ENCODE peak calls at places on chromosomes 12 and 14, in nine cellular contexts. B is stimulated activated CD4-positive, alpha-beta T cell treated with anti-CD3 and anti-CD28 coated beads, Interleukin-2, amount 100 ng/mL, for 48 hours; Y is activated T-cell treated with anti-CD3 and anti-CD28 coated beads for 1 hour; G is NCI-H1436; Z is NCI-H1092; P is HepG2; O is stimulated activated CD8-positive, alpha-beta memory T cell treated with anti-CD3 and anti-CD28 coated beads, Interleukin-2, amount 100 ng/mL, for 1 hour; X is activated naive CD8-positive, alpha-beta T cell treated with anti-CD3 and anti-CD28 coated beads for 36 hours; R is HCT116. Q is an unnamed sample.
A peak's percentile ranks its signal among the peaks of the same experiment; 100 is the strongest.

GRCh38 chr14:61812347-61813100 is 50.3 kb downstream of the SNAPC1 start:
- DNase-seq in B (no peak), Y (no peak), G (peak; percentile 7), Z (no peak), P (no peak), O (no peak), X (peak; percentile 23), R (no peak), Q (no peak)

GRCh38 chr12:95322335-95322734 is 104.7 kb downstream of the VEZT start:
- DNase-seq in B (no peak), Y (no peak), G (no peak), Z (no peak), P (no peak), O (no peak), X (no peak), R (no peak), Q (no peak)

GRCh38 chr14:71716371-71716770 is 215.9 kb upstream of the RGS6 start:
- DNase-seq in B (no peak), Y (no peak), G (no peak), Z (no peak), P (no peak), O (no peak), X (no peak), R (no peak), Q (no peak)

GRCh38 chr12:48901278-48901677 is 24.0 kb downstream of the FKBP11 start:
- DNase-seq in B (no peak), Y (no peak), G (no peak), Z (no peak), P (no peak), O (no peak), X (no peak), R (no peak), Q (peak; percentile 64)

GRCh38 chr12:73531752-73532151 is 1005.9 kb upstream of the ATXN7L3B start:
- DNase-seq in B (no peak), Y (no peak), G (no peak), Z (no peak), P (no peak), O (no peak), X (no peak), R (no peak), Q (no peak)

GRCh38 chr14:51780741-51781140 is 79.7 kb upstream of the GNG2 start:
- DNase-seq in B (no peak), Y (no peak), G (no peak), Z (no peak), P (no peak), O (no peak), X (no peak), R (no peak), Q (no peak)

GRCh38 chr12:58087428-58088117 is 146.2 kb downstream of the ATP23 start:
- DNase-seq in B (no peak), Y (no peak), G (no peak), Z (no peak), P (no peak), O (no peak), X (no peak), R (no peak), Q (no peak)

GRCh38 chr12:108724054-108724889 is 7.0 kb downstream of the CORO1C start:
- DNase-seq in B (no peak), Y (no peak), G (no peak), Z (no peak), P (no peak), O (no peak), X (no peak), R (no peak), Q (peak; percentile 85)

GRCh38 chr12:22190-22529 is 44.4 kb upstream of the IQSEC3 start:
- DNase-seq in B (no peak), Y (no peak), G (no peak), Z (no peak), P (peak; percentile 9), O (no peak), X (no peak), R (no peak), Q (no peak)

GRCh38 chr14:87687338-87687876 is 305.6 kb downstream of the GALC start:
- DNase-seq in B (no peak), Y (no peak), G (no peak), Z (no peak), P (no peak), O (no peak), X (no peak), R (no peak), Q (no peak)

GRCh38 chr14:104979758-104980591 is 1.8 kb upstream of the AHNAK2 start:
- DNase-seq in B (no peak), Y (no peak), G (no peak), Z (no peak), P (no peak), O (no peak), X (no peak), R (no peak), Q (no peak)

GRCh38 chr12:91381309-91381804 is 198.7 kb upstream of the DCN start:
- DNase-seq in B (no peak), Y (no peak), G (peak; percentile 64), Z (no peak), P (no peak), O (no peak), X (peak; percentile 9), R (no peak), Q (peak; percentile 31)

GRCh38 chr14:69323266-69323966 is 63.5 kb downstream of the GALNT16 start:
- DNase-seq in B (no peak), Y (no peak), G (no peak), Z (no peak), P (no peak), O (no peak), X (no peak), R (no peak), Q (no peak)

GRCh38 chr14:102192840-102193502 is 53.3 kb downstream of the WDR20 start:
- DNase-seq in B (no peak), Y (no peak), G (no peak), Z (no peak), P (no peak), O (no peak), X (no peak), R (no peak), Q (no peak)

GRCh38 chr12:57171668-57172067 is 24.2 kb upstream of the LRP1-AS start:
- DNase-seq in B (no peak), Y (no peak), G (no peak), Z (no peak), P (no peak), O (no peak), X (no peak), R (no peak), Q (no peak)

GRCh38 chr12:46492471-46493351 is 120.1 kb upstream of the SLC38A2 start:
- DNase-seq in B (no peak), Y (no peak), G (no peak), Z (no peak), P (peak; percentile 100), O (no peak), X (no peak), R (peak; percentile 85), Q (no peak)

GRCh38 chr14:89912667-89913211 is 41.8 kb downstream of the EFCAB11 start:
- DNase-seq in B (no peak), Y (no peak), G (no peak), Z (no peak), P (peak; percentile 59), O (no peak), X (no peak), R (no peak), Q (peak; percentile 82)

GRCh38 chr14:73833530-73834257 is 17.9 kb upstream of the PTGR2 start:
- DNase-seq in B (no peak), Y (no peak), G (no peak), Z (no peak), P (peak; percentile 60), O (no peak), X (no peak), R (no peak), Q (no peak)

GRCh38 chr14:103500148-103500990 is 22.3 kb downstream of the CKB start:
- DNase-seq in B (peak; percentile 78), Y (peak; percentile 75), G (peak; percentile 82), Z (peak; percentile 63), P (peak; percentile 72), O (peak; percentile 66), X (peak; percentile 74), R (no peak), Q (peak; percentile 54)

GRCh38 chr12:130826151-130826801 is 12.8 kb downstream of the STX2 start:
- DNase-seq in B (peak; percentile 81), Y (peak; percentile 62), G (no peak), Z (no peak), P (peak; percentile 33), O (peak; percentile 57), X (peak; percentile 86), R (no peak), Q (no peak)

GRCh38 chr14:59310644-59311043 is 122.2 kb downstream of the DAAM1 start:
- DNase-seq in B (no peak), Y (no peak), G (no peak), Z (no peak), P (no peak), O (no peak), X (no peak), R (no peak), Q (peak; percentile 65)

GRCh38 chr12:122602456-122602855 is 75.4 kb downstream of the KNTC1 start:
- DNase-seq in B (no peak), Y (no peak), G (no peak), Z (no peak), P (no peak), O (no peak), X (no peak), R (no peak), Q (no peak)

GRCh38 chr12:23944067-23944466 is 5.4 kb downstream of the SOX5 start:
- DNase-seq in B (no peak), Y (no peak), G (no peak), Z (no peak), P (peak; percentile 25), O (no peak), X (no peak), R (no peak), Q (no peak)

GRCh38 chr12:1716911-1717310 is 26.0 kb downstream of the ADIPOR2 start:
- DNase-seq in B (no peak), Y (no peak), G (no peak), Z (no peak), P (no peak), O (no peak), X (no peak), R (no peak), Q (no peak)

GRCh38 chr14:77309122-77309521 is 11.6 kb downstream of the POMT2 start:
- DNase-seq in B (no peak), Y (no peak), G (no peak), Z (no peak), P (no peak), O (no peak), X (no peak), R (no peak), Q (peak; percentile 68)

GRCh38 chr14:97077253-97077653 is 280.1 kb downstream of the VRK1 start:
- DNase-seq in B (no peak), Y (no peak), G (no peak), Z (no peak), P (no peak), O (no peak), X (peak; percentile 17), R (peak; percentile 61), Q (peak; percentile 97)

GRCh38 chr14:49249022-49249421 is 337.2 kb downstream of the RPS29 start:
- DNase-seq in B (no peak), Y (no peak), G (no peak), Z (no peak), P (no peak), O (no peak), X (no peak), R (no peak), Q (peak; percentile 11)

GRCh38 chr14:35122696-35123387 is 490 bp downstream of the PRORP start:
- DNase-seq in B (no peak), Y (no peak), G (no peak), Z (no peak), P (peak; percentile 69), O (no peak), X (no peak), R (no peak), Q (no peak)

GRCh38 chr14:49677643-49678042 is 10.4 kb downstream of the POLE2 start:
- DNase-seq in B (no peak), Y (no peak), G (no peak), Z (no peak), P (no peak), O (no peak), X (no peak), R (no peak), Q (no peak)

GRCh38 chr12:76238688-76239087 is 109.5 kb downstream of the BBS10 start:
- DNase-seq in B (no peak), Y (no peak), G (no peak), Z (no peak), P (no peak), O (no peak), X (no peak), R (no peak), Q (no peak)

Q was measured in MV-4-11.